ENCODE peak calls at places on chromosomes 6 and 20, in eight cellular contexts. F, T, G, X, L, V, D and A are unnamed samples.

GRCh38 chr6:114342086-114342825 is 567 bp downstream of the HS3ST5 start:
- DNase-seq in L (peak), D (no peak), G (peak), T (peak), X (no peak), V (peak), F (no peak), A (peak)

GRCh38 chr6:32664827-32665362 is 1.6 kb downstream of the HLA-DQB1 start:
- DNase-seq in T (no peak), X (no peak), D (no peak), G (peak), F (no peak), V (peak), L (peak), A (peak)

GRCh38 chr6:78605909-78606446 is 261.4 kb upstream of the IRAK1BP1 start:
- DNase-seq in D (peak), G (no peak), T (peak), V (peak), X (peak), L (no peak), F (peak), A (no peak)

GRCh38 chr20:483791-484644 is 21.7 kb upstream of the TBC1D20 start:
- DNase-seq in G (no peak), T (no peak), V (no peak), D (no peak), L (no peak), F (no peak), X (peak), A (no peak)

GRCh38 chr6:52829046-52829817 is 11.4 kb downstream of the GSTA5 start:
- DNase-seq in D (no peak), G (no peak), F (no peak), V (no peak), T (no peak), L (no peak), X (no peak), A (no peak)

GRCh38 chr6:51513891-51514290 is 573.5 kb downstream of the PKHD1 start:
- DNase-seq in D (no peak), F (no peak), L (peak), G (no peak), X (no peak), T (no peak), V (no peak), A (no peak)

GRCh38 chr20:6857929-6858328 is 90.4 kb downstream of the BMP2 start:
- DNase-seq in V (no peak), T (no peak), G (no peak), F (no peak), X (no peak), L (no peak), D (no peak), A (no peak)

GRCh38 chr6:15855311-15855710 is 192.5 kb upstream of the DTNBP1 start:
- DNase-seq in F (no peak), L (no peak), G (no peak), V (no peak), X (no peak), T (no peak), D (no peak), A (no peak)

GRCh38 chr6:74597266-74597665 is 608.6 kb downstream of the COL12A1 start:
- DNase-seq in V (peak), T (peak), X (peak), F (no peak), D (no peak), L (no peak), G (no peak), A (peak)

GRCh38 chr6:4858194-4859028 is 82.2 kb downstream of the CDYL start:
- DNase-seq in L (no peak), X (no peak), V (no peak), F (no peak), D (no peak), G (no peak), T (no peak), A (no peak)

GRCh38 chr20:22394583-22394982 is 189.8 kb downstream of the FOXA2 start:
- DNase-seq in G (no peak), T (no peak), F (no peak), X (no peak), D (no peak), V (peak), L (no peak), A (no peak)

GRCh38 chr6:152632383-152632782 is 4.8 kb downstream of the SYNE1 start:
- DNase-seq in G (no peak), T (no peak), D (no peak), X (no peak), L (no peak), F (no peak), V (no peak), A (no peak)

GRCh38 chr20:62368629-62369507 is 1.8 kb upstream of the LAMA5 start:
- DNase-seq in G (peak), L (peak), T (peak), D (no peak), X (peak), V (peak), F (no peak), A (no peak)

GRCh38 chr20:58890454-58891075 is 38.0 kb downstream of the GNAS start:
- DNase-seq in T (peak), L (peak), G (peak), D (no peak), X (peak), F (peak), V (peak), A (peak)

GRCh38 chr6:89580997-89581666 is 57.4 kb downstream of the LYRM2 start:
- DNase-seq in L (no peak), G (no peak), D (no peak), V (no peak), X (no peak), T (no peak), F (no peak), A (no peak)

GRCh38 chr6:138086573-138087196 is 20.5 kb downstream of the PERP start:
- DNase-seq in V (peak), X (no peak), G (no peak), L (no peak), F (peak), T (peak), D (no peak), A (no peak)

GRCh38 chr20:47336013-47336754 is 20.3 kb downstream of the ZMYND8 start:
- DNase-seq in G (no peak), F (no peak), L (no peak), T (peak), X (peak), V (peak), D (no peak), A (no peak)

GRCh38 chr6:34657037-34657306 is 39.6 kb downstream of the ILRUN start:
- DNase-seq in L (no peak), F (no peak), V (no peak), X (peak), D (peak), G (no peak), T (peak), A (no peak)

GRCh38 chr20:49676581-49677291 is 36.9 kb downstream of the B4GALT5 start:
- DNase-seq in V (peak), T (peak), D (no peak), F (peak), G (no peak), X (no peak), L (no peak), A (peak)

GRCh38 chr6:85498596-85499258 is 48.8 kb downstream of the NT5E start:
- DNase-seq in V (peak), F (no peak), G (no peak), L (no peak), T (peak), X (peak), D (no peak), A (no peak)

GRCh38 chr6:12148317-12148801 is 136.2 kb downstream of the HIVEP1 start:
- DNase-seq in L (no peak), G (no peak), F (peak), X (no peak), V (peak), T (peak), D (peak), A (no peak)

GRCh38 chr20:6663104-6663503 is 104.4 kb upstream of the BMP2 start:
- DNase-seq in V (no peak), G (no peak), T (no peak), D (no peak), F (no peak), L (peak), X (no peak), A (no peak)

GRCh38 chr6:47079638-47080037 is 37.5 kb upstream of the ADGRF1 start:
- DNase-seq in L (no peak), D (no peak), G (no peak), F (no peak), X (no peak), T (no peak), V (no peak), A (no peak)
- TF ChIP-seq CTCF in L (no peak), D (no peak), G (peak), F (peak), X (peak), T (peak), V (peak), A (no peak)

DNA sequence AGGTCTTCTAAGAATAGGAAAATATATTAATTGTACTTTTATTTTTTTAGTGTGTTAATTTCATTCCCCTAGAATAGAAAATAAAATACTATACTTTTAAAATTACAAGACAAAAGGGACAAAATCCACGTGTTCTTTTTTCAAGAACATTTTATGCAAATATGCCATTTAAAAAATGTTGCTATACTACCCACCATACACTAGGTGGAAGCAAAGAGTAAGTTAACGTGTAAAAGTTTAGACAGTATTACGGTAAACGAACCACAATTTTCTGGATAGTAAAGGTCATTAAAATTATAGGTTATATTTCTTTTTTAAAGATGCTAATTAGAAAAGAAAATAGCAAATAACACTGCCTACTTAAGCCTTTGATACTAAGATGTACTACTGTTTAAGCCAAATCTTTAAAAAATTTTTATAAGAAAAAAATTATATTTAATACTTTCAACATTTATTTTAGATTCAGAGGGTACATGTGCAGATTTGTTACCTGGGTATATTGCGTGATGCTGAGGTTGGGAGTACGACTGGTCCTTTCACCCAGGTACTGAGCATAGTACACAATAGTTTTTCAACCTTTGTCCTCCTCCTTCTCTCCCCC is 287.6 kb downstream of the PHF3 start:
- DNase-seq in V (peak), X (peak), L (no peak), F (no peak), D (no peak), G (peak), T (peak), A (no peak)
- TF ChIP-seq CTCF in V (peak), X (peak), L (peak), F (peak), D (peak), G (peak), T (peak), A (peak)

GRCh38 chr6:22362361-22362760 is 65.5 kb upstream of the PRL start:
- DNase-seq in D (no peak), T (no peak), X (no peak), F (no peak), V (no peak), G (no peak), L (no peak), A (no peak)
- TF ChIP-seq CTCF in D (no peak), T (no peak), X (no peak), F (no peak), V (no peak), G (no peak), L (no peak), A (no peak)

DNA sequence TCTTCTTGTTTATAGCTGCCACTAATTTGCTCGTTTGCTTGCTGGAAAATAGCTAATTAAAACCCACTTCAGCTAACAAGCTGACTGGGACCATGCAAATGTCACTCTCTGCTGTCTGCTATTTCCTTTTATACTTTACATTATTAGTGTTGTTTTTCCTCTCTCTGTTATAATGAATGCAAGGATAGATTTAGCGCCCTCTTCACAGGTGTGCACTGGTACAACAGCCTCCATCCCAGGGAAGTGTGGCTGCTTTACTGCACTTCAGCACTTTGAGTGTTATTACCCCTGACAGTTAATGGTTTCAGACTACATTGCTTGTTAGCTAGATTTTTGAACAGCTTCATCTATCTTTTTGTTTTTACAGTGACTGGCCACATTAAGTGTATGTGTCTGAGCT is 405.7 kb downstream of the RNF144B start:
- DNase-seq in L (no peak), T (no peak), X (no peak), G (no peak), D (no peak), V (no peak), F (no peak), A (no peak)
- TF ChIP-seq CTCF in L (no peak), T (no peak), X (no peak), G (no peak), D (no peak), V (no peak), F (no peak), A (no peak)

GRCh38 chr20:16588241-16588640 is 15.0 kb upstream of the KIF16B start:
- DNase-seq in T (no peak), G (no peak), F (no peak), X (no peak), D (no peak), V (no peak), L (no peak), A (no peak)

GRCh38 chr20:16590234-16590633 is 17.0 kb upstream of the KIF16B start:
- DNase-seq in D (no peak), F (no peak), T (no peak), G (no peak), V (no peak), X (no peak), L (no peak), A (no peak)

GRCh38 chr20:16587066-16587465 is 13.8 kb upstream of the KIF16B start:
- DNase-seq in D (no peak), T (no peak), X (no peak), L (no peak), V (no peak), F (no peak), G (no peak), A (no peak)

GRCh38 chr20:16595376-16595775 is 22.1 kb upstream of the KIF16B start:
- DNase-seq in V (no peak), X (no peak), L (no peak), T (no peak), F (no peak), G (no peak), D (no peak), A (no peak)

GRCh38 chr20:16589623-16590022 is 16.4 kb upstream of the KIF16B start:
- DNase-seq in V (no peak), L (no peak), D (no peak), F (no peak), G (no peak), T (no peak), X (no peak), A (no peak)
- TF ChIP-seq CTCF in V (no peak), L (no peak), D (no peak), F (no peak), G (no peak), T (no peak), X (no peak), A (no peak)

GRCh38 chr6:155461636-155462035 is 6.0 kb upstream of the NOX3 start:
- DNase-seq in X (no peak), D (no peak), T (peak), G (no peak), F (no peak), L (no peak), V (no peak), A (no peak)

DNA sequence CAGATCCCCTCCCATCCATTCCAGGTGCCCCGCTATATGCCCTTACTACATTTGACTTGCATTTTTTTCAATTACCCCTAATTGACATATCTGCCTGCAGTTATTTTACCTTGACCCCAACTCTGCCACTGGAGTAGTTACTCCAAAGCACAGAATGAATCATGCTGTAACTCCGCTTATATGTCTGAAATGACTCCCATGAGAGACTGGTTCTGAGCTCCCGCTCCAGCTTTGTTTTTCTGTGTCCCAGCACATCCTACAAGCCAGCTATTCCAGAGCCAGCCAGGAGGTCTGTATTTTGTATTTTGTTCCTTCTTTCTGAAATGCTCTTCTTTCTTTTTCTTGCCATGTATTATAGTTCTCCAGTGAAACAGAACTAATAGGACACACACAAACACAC is 10.9 kb upstream of the NOX3 start:
- DNase-seq in L (no peak), T (no peak), F (no peak), V (no peak), G (no peak), X (no peak), D (no peak), A (no peak)
- TF ChIP-seq CTCF in L (no peak), T (no peak), F (no peak), V (no peak), G (no peak), X (no peak), D (no peak), A (no peak)

GRCh38 chr6:9612489-9612888 is 802.4 kb downstream of the TFAP2A start:
- DNase-seq in F (peak), T (peak), G (no peak), V (no peak), L (no peak), X (no peak), D (no peak), A (no peak)

GRCh38 chr6:9611016-9611415 is 803.9 kb downstream of the TFAP2A start:
- DNase-seq in V (no peak), X (no peak), L (no peak), F (no peak), D (no peak), T (no peak), G (no peak), A (no peak)

DNA sequence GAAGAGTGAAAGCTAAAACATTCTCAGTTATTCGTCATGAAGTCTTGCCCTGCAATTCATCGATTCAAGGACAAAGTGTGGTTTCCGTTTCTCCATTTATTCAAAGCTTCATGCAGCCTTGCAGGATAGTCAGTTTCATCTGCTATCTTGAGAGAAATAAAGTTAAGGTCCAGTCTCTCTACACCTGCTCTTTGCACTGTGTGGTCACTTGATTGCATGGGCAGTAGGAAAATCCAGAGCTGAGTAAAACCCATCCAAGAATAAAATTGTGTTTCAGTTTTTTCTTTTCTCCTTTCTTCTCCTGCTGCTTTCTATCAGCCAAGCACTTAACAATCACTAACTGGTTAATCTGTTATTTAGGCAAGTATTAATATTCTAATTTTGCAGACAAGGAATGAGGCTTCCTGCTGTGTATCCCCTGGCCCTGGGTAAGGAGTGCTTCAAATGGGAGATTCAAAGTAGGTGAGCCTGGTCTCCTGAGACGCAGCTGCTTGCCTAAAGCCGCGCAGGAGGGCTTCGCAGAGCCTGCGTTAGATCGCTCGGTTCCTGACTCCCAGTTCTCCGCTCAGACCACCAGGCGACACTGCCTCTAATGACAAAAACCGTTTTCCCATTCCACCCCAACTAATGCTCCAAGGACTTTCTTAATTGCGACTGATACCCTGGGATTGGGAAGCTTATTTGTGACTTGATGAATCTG is 808.3 kb downstream of the TFAP2A start:
- DNase-seq in V (no peak), F (no peak), G (no peak), X (no peak), L (peak), T (no peak), D (no peak), A (no peak)
- TF ChIP-seq CTCF in V (no peak), F (no peak), G (no peak), X (no peak), L (no peak), T (no peak), D (no peak), A (no peak)

GRCh38 chr6:43120938-43121913 is 45.1 kb downstream of the PTK7 start:
- DNase-seq in G (no peak), L (no peak), X (peak), F (peak), V (peak), T (peak), D (peak), A (no peak)
- TF ChIP-seq CTCF in G (peak), L (no peak), X (peak), F (peak), V (peak), T (no peak), D (peak), A (no peak)

GRCh38 chr6:165987483-165988305 is 180.0 kb downstream of the TBXT start:
- DNase-seq in G (peak), V (peak), X (peak), F (peak), L (peak), D (peak), T (peak), A (no peak)
- TF ChIP-seq CTCF in G (no peak), V (no peak), X (no peak), F (peak), L (no peak), D (peak), T (peak), A (no peak)